ENCODE peak calls at places on chromosomes 11 and 22, in four cellular contexts. O, P, U and R are unnamed samples.

GRCh38 chr11:76506833-76507232 is 62.0 kb downstream of the EMSY start:
- DNase-seq in O (no peak), P (no peak), U (no peak), R (no peak)

GRCh38 chr11:61138940-61139339 is 22.3 kb downstream of the VPS37C start:
- DNase-seq in O (peak; percentile 88), P (no peak), U (peak; percentile 59), R (no peak)

GRCh38 chr11:10314199-10315072 is 9.6 kb downstream of the ADM start:
- DNase-seq in O (peak; percentile 83), P (no peak), U (no peak), R (no peak)

GRCh38 chr11:110921742-110922200 is 209.5 kb upstream of the ARHGAP20 start:
- DNase-seq in O (peak; percentile 69), P (no peak), U (peak; percentile 11), R (peak; percentile 96)

GRCh38 chr22:23187871-23188700 is 7.8 kb downstream of the BCR start:
- DNase-seq in O (no peak), P (no peak), U (peak; percentile 11), R (no peak)

GRCh38 chr11:2940930-2941821 is 12.0 kb upstream of the PHLDA2 start:
- DNase-seq in O (no peak), P (peak; percentile 69), U (no peak), R (peak; percentile 73)

GRCh38 chr11:9459573-9460321 is 1.1 kb upstream of the ZNF143 start:
- DNase-seq in O (peak; percentile 67), P (no peak), U (peak; percentile 14), R (peak; percentile 18)

GRCh38 chr22:47278655-47279054 is 516.2 kb downstream of the TBC1D22A start:
- DNase-seq in O (no peak), P (no peak), U (no peak), R (no peak)

GRCh38 chr11:133619973-133620372 is 87.7 kb upstream of the OPCML start:
- DNase-seq in O (no peak), P (no peak), U (no peak), R (no peak)

GRCh38 chr22:24157783-24158170 is 23.5 kb upstream of the SUSD2 start:
- DNase-seq in O (no peak), P (no peak), U (no peak), R (no peak)

GRCh38 chr11:9203715-9204311 is 61.3 kb downstream of the DENND5A start:
- DNase-seq in O (no peak), P (no peak), U (no peak), R (no peak)

GRCh38 chr11:46382644-46383403 is 1.4 kb downstream of the MDK start:
- DNase-seq in O (peak; percentile 53), P (no peak), U (no peak), R (no peak)

GRCh38 chr11:931385-931784 is 5.7 kb downstream of the AP2A2 start:
- DNase-seq in O (no peak), P (no peak), U (no peak), R (no peak)

GRCh38 chr11:133898031-133898769 is 52.9 kb upstream of the SPATA19 start:
- DNase-seq in O (no peak), P (no peak), U (no peak), R (no peak)

GRCh38 chr11:35751664-35752061 is 89.1 kb downstream of the TRIM44 start:
- DNase-seq in O (no peak), P (no peak), U (no peak), R (no peak)

GRCh38 chr22:31520036-31520435 is 23.7 kb downstream of the SFI1 start:
- DNase-seq in O (no peak), P (no peak), U (no peak), R (no peak)

GRCh38 chr11:776459-777287 is 614 bp downstream of the GATD1 start:
- DNase-seq in O (peak; percentile 34), P (no peak), U (no peak), R (no peak)

GRCh38 chr11:19979519-19979845 is 180.8 kb downstream of the DBX1 start:
- DNase-seq in O (no peak), P (no peak), U (no peak), R (no peak)

GRCh38 chr22:30252411-30253204 is 6.0 kb upstream of the LIF start:
- DNase-seq in O (no peak), P (peak; percentile 79), U (no peak), R (no peak)

GRCh38 chr22:30598986-30599385 is 7.3 kb upstream of the PES1 start:
- DNase-seq in O (peak; percentile 37), P (no peak), U (no peak), R (no peak)

GRCh38 chr11:16297332-16297731 is 59.0 kb downstream of the SOX6 start:
- DNase-seq in O (no peak), P (no peak), U (no peak), R (no peak)

GRCh38 chr11:132119573-132119972 is 749.2 kb downstream of the NTM start:
- DNase-seq in O (no peak), P (no peak), U (no peak), R (no peak)

GRCh38 chr11:59475176-59475575 is 2.1 kb downstream of the OR4D10 start:
- DNase-seq in O (no peak), P (no peak), U (no peak), R (no peak)

GRCh38 chr11:2387266-2387982 is 10.3 kb downstream of the CD81 start:
- DNase-seq in O (no peak), P (no peak), U (no peak), R (peak; percentile 57)

GRCh38 chr22:39362271-39362670 is 12.5 kb downstream of the SYNGR1 start:
- DNase-seq in O (no peak), P (no peak), U (no peak), R (no peak)

GRCh38 chr11:35013514-35014191 is 97.2 kb downstream of the PDHX start:
- DNase-seq in O (no peak), P (no peak), U (no peak), R (no peak)

GRCh38 chr11:46912526-46913150 is 5.7 kb downstream of the LRP4 start:
- DNase-seq in O (no peak), P (no peak), U (no peak), R (no peak)

GRCh38 chr11:57321388-57321995 is 3.3 kb downstream of the TNKS1BP1 start:
- DNase-seq in O (no peak), P (no peak), U (no peak), R (peak; percentile 53)